ENCODE peak calls at places on chromosome 16, in seven cellular contexts. One of them, this sample, is unnamed.
A peak's percentile ranks its signal among the peaks of the same experiment; 100 is the strongest.

GRCh38 chr16:75038036-75038959 is 39.5 kb downstream of the ZNRF1 start:
- DNase-seq in prostate gland: no peak
- DNase-seq in DMS 273 treated with DMSO at 0.1 percent for 48 hours: no peak
- DNase-seq in naive thymus-derived CD8-positive, alpha-beta T cell: no peak
- DNase-seq in smooth muscle cell of the brain vasculature: no peak
- DNase-seq in iPS-NIHi11: no peak
- DNase-seq in activated CD4-positive, alpha-beta T cell treated with anti-CD3 and anti-CD28 coated beads for 1 hour: no peak
- DNase-seq in this sample: no peak

GRCh38 chr16:71479420-71479819 is 9.7 kb downstream of the ZNF19 start:
- DNase-seq in prostate gland: no peak
- DNase-seq in DMS 273 treated with DMSO at 0.1 percent for 48 hours: no peak
- DNase-seq in naive thymus-derived CD8-positive, alpha-beta T cell: no peak
- DNase-seq in smooth muscle cell of the brain vasculature: no peak
- DNase-seq in iPS-NIHi11: peak; percentile 54
- DNase-seq in activated CD4-positive, alpha-beta T cell treated with anti-CD3 and anti-CD28 coated beads for 1 hour: no peak
- DNase-seq in this sample: no peak

GRCh38 chr16:13325396-13325795 is 424.0 kb downstream of the SHISA9 start:
- DNase-seq in prostate gland: no peak
- DNase-seq in DMS 273 treated with DMSO at 0.1 percent for 48 hours: no peak
- DNase-seq in naive thymus-derived CD8-positive, alpha-beta T cell: no peak
- DNase-seq in smooth muscle cell of the brain vasculature: no peak
- DNase-seq in iPS-NIHi11: no peak
- DNase-seq in activated CD4-positive, alpha-beta T cell treated with anti-CD3 and anti-CD28 coated beads for 1 hour: no peak
- DNase-seq in this sample: no peak

GRCh38 chr16:65012357-65012756 is 109.5 kb downstream of the CDH11 start:
- DNase-seq in prostate gland: no peak
- DNase-seq in DMS 273 treated with DMSO at 0.1 percent for 48 hours: no peak
- DNase-seq in naive thymus-derived CD8-positive, alpha-beta T cell: no peak
- DNase-seq in smooth muscle cell of the brain vasculature: no peak
- DNase-seq in iPS-NIHi11: no peak
- DNase-seq in activated CD4-positive, alpha-beta T cell treated with anti-CD3 and anti-CD28 coated beads for 1 hour: no peak
- DNase-seq in this sample: no peak

GRCh38 chr16:11682655-11683096 is 14.4 kb downstream of the SNN start:
- DNase-seq in prostate gland: no peak
- DNase-seq in DMS 273 treated with DMSO at 0.1 percent for 48 hours: peak; percentile 57
- DNase-seq in naive thymus-derived CD8-positive, alpha-beta T cell: no peak
- DNase-seq in smooth muscle cell of the brain vasculature: peak; percentile 31
- DNase-seq in iPS-NIHi11: no peak
- DNase-seq in activated CD4-positive, alpha-beta T cell treated with anti-CD3 and anti-CD28 coated beads for 1 hour: no peak
- DNase-seq in this sample: no peak

GRCh38 chr16:81446318-81447275 is 2.0 kb downstream of the CMIP start:
- DNase-seq in prostate gland: peak; percentile 72
- DNase-seq in DMS 273 treated with DMSO at 0.1 percent for 48 hours: no peak
- DNase-seq in naive thymus-derived CD8-positive, alpha-beta T cell: peak; percentile 68
- DNase-seq in smooth muscle cell of the brain vasculature: no peak
- DNase-seq in iPS-NIHi11: no peak
- DNase-seq in activated CD4-positive, alpha-beta T cell treated with anti-CD3 and anti-CD28 coated beads for 1 hour: no peak
- DNase-seq in this sample: no peak

GRCh38 chr16:31063843-31064611 is 10.0 kb downstream of the ZNF668 start:
- DNase-seq in prostate gland: no peak
- DNase-seq in DMS 273 treated with DMSO at 0.1 percent for 48 hours: no peak
- DNase-seq in naive thymus-derived CD8-positive, alpha-beta T cell: no peak
- DNase-seq in smooth muscle cell of the brain vasculature: no peak
- DNase-seq in iPS-NIHi11: no peak
- DNase-seq in activated CD4-positive, alpha-beta T cell treated with anti-CD3 and anti-CD28 coated beads for 1 hour: no peak
- DNase-seq in this sample: no peak

GRCh38 chr16:46853713-46854443 is 22.9 kb upstream of the C16orf87 start:
- DNase-seq in prostate gland: peak; percentile 80
- DNase-seq in DMS 273 treated with DMSO at 0.1 percent for 48 hours: peak; percentile 56
- DNase-seq in naive thymus-derived CD8-positive, alpha-beta T cell: peak; percentile 66
- DNase-seq in smooth muscle cell of the brain vasculature: peak; percentile 57
- DNase-seq in iPS-NIHi11: peak; percentile 90
- DNase-seq in activated CD4-positive, alpha-beta T cell treated with anti-CD3 and anti-CD28 coated beads for 1 hour: peak; percentile 46
- DNase-seq in this sample: peak; percentile 32

GRCh38 chr16:47643610-47644009 is 182.5 kb downstream of the PHKB start:
- DNase-seq in prostate gland: no peak
- DNase-seq in DMS 273 treated with DMSO at 0.1 percent for 48 hours: no peak
- DNase-seq in naive thymus-derived CD8-positive, alpha-beta T cell: no peak
- DNase-seq in smooth muscle cell of the brain vasculature: no peak
- DNase-seq in iPS-NIHi11: no peak
- DNase-seq in activated CD4-positive, alpha-beta T cell treated with anti-CD3 and anti-CD28 coated beads for 1 hour: no peak
- DNase-seq in this sample: no peak

GRCh38 chr16:14362774-14363371 is 267.2 kb downstream of the PARN start:
- DNase-seq in prostate gland: no peak
- DNase-seq in DMS 273 treated with DMSO at 0.1 percent for 48 hours: no peak
- DNase-seq in naive thymus-derived CD8-positive, alpha-beta T cell: no peak
- DNase-seq in smooth muscle cell of the brain vasculature: no peak
- DNase-seq in iPS-NIHi11: no peak
- DNase-seq in activated CD4-positive, alpha-beta T cell treated with anti-CD3 and anti-CD28 coated beads for 1 hour: no peak
- DNase-seq in this sample: no peak

GRCh38 chr16:61374071-61374470 is 662.2 kb downstream of the CDH8 start:
- DNase-seq in prostate gland: no peak
- DNase-seq in DMS 273 treated with DMSO at 0.1 percent for 48 hours: no peak
- DNase-seq in naive thymus-derived CD8-positive, alpha-beta T cell: no peak
- DNase-seq in smooth muscle cell of the brain vasculature: no peak
- DNase-seq in iPS-NIHi11: no peak
- DNase-seq in activated CD4-positive, alpha-beta T cell treated with anti-CD3 and anti-CD28 coated beads for 1 hour: no peak
- DNase-seq in this sample: no peak

GRCh38 chr16:68250951-68251350 is 5.8 kb downstream of the PLA2G15 start:
- DNase-seq in prostate gland: no peak
- DNase-seq in DMS 273 treated with DMSO at 0.1 percent for 48 hours: no peak
- DNase-seq in naive thymus-derived CD8-positive, alpha-beta T cell: no peak
- DNase-seq in smooth muscle cell of the brain vasculature: no peak
- DNase-seq in iPS-NIHi11: no peak
- DNase-seq in activated CD4-positive, alpha-beta T cell treated with anti-CD3 and anti-CD28 coated beads for 1 hour: no peak
- DNase-seq in this sample: no peak

GRCh38 chr16:1050921-1051320 is 21.6 kb upstream of the SSTR5 start:
- DNase-seq in prostate gland: no peak
- DNase-seq in DMS 273 treated with DMSO at 0.1 percent for 48 hours: no peak
- DNase-seq in naive thymus-derived CD8-positive, alpha-beta T cell: no peak
- DNase-seq in smooth muscle cell of the brain vasculature: no peak
- DNase-seq in iPS-NIHi11: no peak
- DNase-seq in activated CD4-positive, alpha-beta T cell treated with anti-CD3 and anti-CD28 coated beads for 1 hour: no peak
- DNase-seq in this sample: no peak

GRCh38 chr16:50520451-50521245 is 27.5 kb upstream of the NKD1 start:
- DNase-seq in prostate gland: no peak
- DNase-seq in DMS 273 treated with DMSO at 0.1 percent for 48 hours: no peak
- DNase-seq in naive thymus-derived CD8-positive, alpha-beta T cell: no peak
- DNase-seq in smooth muscle cell of the brain vasculature: no peak
- DNase-seq in iPS-NIHi11: no peak
- DNase-seq in activated CD4-positive, alpha-beta T cell treated with anti-CD3 and anti-CD28 coated beads for 1 hour: no peak
- DNase-seq in this sample: no peak

GRCh38 chr16:22122239-22122638 is 29.9 kb downstream of the VWA3A start:
- DNase-seq in prostate gland: no peak
- DNase-seq in DMS 273 treated with DMSO at 0.1 percent for 48 hours: no peak
- DNase-seq in naive thymus-derived CD8-positive, alpha-beta T cell: no peak
- DNase-seq in smooth muscle cell of the brain vasculature: no peak
- DNase-seq in iPS-NIHi11: no peak
- DNase-seq in activated CD4-positive, alpha-beta T cell treated with anti-CD3 and anti-CD28 coated beads for 1 hour: no peak
- DNase-seq in this sample: no peak

GRCh38 chr16:51535591-51535990 is 384.5 kb upstream of the SALL1 start:
- DNase-seq in prostate gland: no peak
- DNase-seq in DMS 273 treated with DMSO at 0.1 percent for 48 hours: no peak
- DNase-seq in naive thymus-derived CD8-positive, alpha-beta T cell: no peak
- DNase-seq in smooth muscle cell of the brain vasculature: no peak
- DNase-seq in iPS-NIHi11: no peak
- DNase-seq in activated CD4-positive, alpha-beta T cell treated with anti-CD3 and anti-CD28 coated beads for 1 hour: no peak
- DNase-seq in this sample: no peak

GRCh38 chr16:82344157-82344556 is 174.1 kb upstream of the MPHOSPH6 start:
- DNase-seq in prostate gland: peak; percentile 41
- DNase-seq in DMS 273 treated with DMSO at 0.1 percent for 48 hours: no peak
- DNase-seq in naive thymus-derived CD8-positive, alpha-beta T cell: no peak
- DNase-seq in smooth muscle cell of the brain vasculature: no peak
- DNase-seq in iPS-NIHi11: peak; percentile 49
- DNase-seq in activated CD4-positive, alpha-beta T cell treated with anti-CD3 and anti-CD28 coated beads for 1 hour: no peak
- DNase-seq in this sample: no peak

GRCh38 chr16:56628486-56629035 is 3.0 kb downstream of the MT1E start:
- DNase-seq in prostate gland: no peak
- DNase-seq in DMS 273 treated with DMSO at 0.1 percent for 48 hours: no peak
- DNase-seq in naive thymus-derived CD8-positive, alpha-beta T cell: no peak
- DNase-seq in smooth muscle cell of the brain vasculature: no peak
- DNase-seq in iPS-NIHi11: no peak
- DNase-seq in activated CD4-positive, alpha-beta T cell treated with anti-CD3 and anti-CD28 coated beads for 1 hour: no peak
- DNase-seq in this sample: no peak

GRCh38 chr16:50202926-50203624 is 50.0 kb downstream of the TENT4B start:
- DNase-seq in prostate gland: no peak
- DNase-seq in DMS 273 treated with DMSO at 0.1 percent for 48 hours: no peak
- DNase-seq in naive thymus-derived CD8-positive, alpha-beta T cell: no peak
- DNase-seq in smooth muscle cell of the brain vasculature: peak; percentile 60
- DNase-seq in iPS-NIHi11: no peak
- DNase-seq in activated CD4-positive, alpha-beta T cell treated with anti-CD3 and anti-CD28 coated beads for 1 hour: no peak
- DNase-seq in this sample: no peak

GRCh38 chr16:14449790-14450463 is 180.1 kb downstream of the PARN start:
- DNase-seq in prostate gland: no peak
- DNase-seq in DMS 273 treated with DMSO at 0.1 percent for 48 hours: no peak
- DNase-seq in naive thymus-derived CD8-positive, alpha-beta T cell: no peak
- DNase-seq in smooth muscle cell of the brain vasculature: no peak
- DNase-seq in iPS-NIHi11: no peak
- DNase-seq in activated CD4-positive, alpha-beta T cell treated with anti-CD3 and anti-CD28 coated beads for 1 hour: no peak
- DNase-seq in this sample: no peak

GRCh38 chr16:27475561-27475960 is 73.6 kb downstream of the IL21R start:
- DNase-seq in prostate gland: no peak
- DNase-seq in DMS 273 treated with DMSO at 0.1 percent for 48 hours: no peak
- DNase-seq in naive thymus-derived CD8-positive, alpha-beta T cell: no peak
- DNase-seq in smooth muscle cell of the brain vasculature: no peak
- DNase-seq in iPS-NIHi11: no peak
- DNase-seq in activated CD4-positive, alpha-beta T cell treated with anti-CD3 and anti-CD28 coated beads for 1 hour: no peak
- DNase-seq in this sample: no peak

GRCh38 chr16:86704516-86704915 is 126.2 kb downstream of the FOXL1 start:
- DNase-seq in prostate gland: no peak
- DNase-seq in DMS 273 treated with DMSO at 0.1 percent for 48 hours: no peak
- DNase-seq in naive thymus-derived CD8-positive, alpha-beta T cell: no peak
- DNase-seq in smooth muscle cell of the brain vasculature: no peak
- DNase-seq in iPS-NIHi11: no peak
- DNase-seq in activated CD4-positive, alpha-beta T cell treated with anti-CD3 and anti-CD28 coated beads for 1 hour: no peak
- DNase-seq in this sample: no peak

GRCh38 chr16:51391798-51392511 is 240.9 kb upstream of the SALL1 start:
- DNase-seq in prostate gland: no peak
- DNase-seq in DMS 273 treated with DMSO at 0.1 percent for 48 hours: no peak
- DNase-seq in naive thymus-derived CD8-positive, alpha-beta T cell: no peak
- DNase-seq in smooth muscle cell of the brain vasculature: no peak
- DNase-seq in iPS-NIHi11: peak; percentile 70
- DNase-seq in activated CD4-positive, alpha-beta T cell treated with anti-CD3 and anti-CD28 coated beads for 1 hour: no peak
- DNase-seq in this sample: no peak

GRCh38 chr16:24748242-24748641 is 18.8 kb downstream of the TNRC6A start:
- DNase-seq in prostate gland: peak; percentile 10
- DNase-seq in DMS 273 treated with DMSO at 0.1 percent for 48 hours: no peak
- DNase-seq in naive thymus-derived CD8-positive, alpha-beta T cell: no peak
- DNase-seq in smooth muscle cell of the brain vasculature: peak; percentile 63
- DNase-seq in iPS-NIHi11: no peak
- DNase-seq in activated CD4-positive, alpha-beta T cell treated with anti-CD3 and anti-CD28 coated beads for 1 hour: no peak
- DNase-seq in this sample: no peak

GRCh38 chr16:85462405-85463227 is 150.5 kb upstream of the GSE1 start:
- DNase-seq in prostate gland: no peak
- DNase-seq in DMS 273 treated with DMSO at 0.1 percent for 48 hours: no peak
- DNase-seq in naive thymus-derived CD8-positive, alpha-beta T cell: no peak
- DNase-seq in smooth muscle cell of the brain vasculature: no peak
- DNase-seq in iPS-NIHi11: peak; percentile 75
- DNase-seq in activated CD4-positive, alpha-beta T cell treated with anti-CD3 and anti-CD28 coated beads for 1 hour: no peak
- DNase-seq in this sample: no peak

GRCh38 chr16:73713817-73714495 is 582.7 kb upstream of the PSMD7 start:
- DNase-seq in prostate gland: no peak
- DNase-seq in DMS 273 treated with DMSO at 0.1 percent for 48 hours: peak; percentile 2
- DNase-seq in naive thymus-derived CD8-positive, alpha-beta T cell: no peak
- DNase-seq in smooth muscle cell of the brain vasculature: no peak
- DNase-seq in iPS-NIHi11: peak; percentile 58
- DNase-seq in activated CD4-positive, alpha-beta T cell treated with anti-CD3 and anti-CD28 coated beads for 1 hour: no peak
- DNase-seq in this sample: no peak

GRCh38 chr16:80515374-80515773 is 25.4 kb upstream of the DYNLRB2 start:
- DNase-seq in prostate gland: no peak
- DNase-seq in DMS 273 treated with DMSO at 0.1 percent for 48 hours: no peak
- DNase-seq in naive thymus-derived CD8-positive, alpha-beta T cell: no peak
- DNase-seq in smooth muscle cell of the brain vasculature: no peak
- DNase-seq in iPS-NIHi11: no peak
- DNase-seq in activated CD4-positive, alpha-beta T cell treated with anti-CD3 and anti-CD28 coated beads for 1 hour: no peak
- DNase-seq in this sample: no peak

GRCh38 chr16:67883872-67884261 is 818 bp upstream of the NRN1L start:
- DNase-seq in prostate gland: peak; percentile 62
- DNase-seq in DMS 273 treated with DMSO at 0.1 percent for 48 hours: no peak
- DNase-seq in naive thymus-derived CD8-positive, alpha-beta T cell: peak; percentile 86
- DNase-seq in smooth muscle cell of the brain vasculature: no peak
- DNase-seq in iPS-NIHi11: peak; percentile 87
- DNase-seq in activated CD4-positive, alpha-beta T cell treated with anti-CD3 and anti-CD28 coated beads for 1 hour: peak; percentile 62
- DNase-seq in this sample: peak; percentile 56

GRCh38 chr16:88638323-88639230 is at the start of gene IL17C:
- DNase-seq in prostate gland: no peak
- DNase-seq in DMS 273 treated with DMSO at 0.1 percent for 48 hours: no peak
- DNase-seq in naive thymus-derived CD8-positive, alpha-beta T cell: no peak
- DNase-seq in smooth muscle cell of the brain vasculature: no peak
- DNase-seq in iPS-NIHi11: no peak
- DNase-seq in activated CD4-positive, alpha-beta T cell treated with anti-CD3 and anti-CD28 coated beads for 1 hour: no peak
- DNase-seq in this sample: no peak

GRCh38 chr16:81997738-81998137 is 13.5 kb downstream of the SDR42E1 start:
- DNase-seq in prostate gland: no peak
- DNase-seq in DMS 273 treated with DMSO at 0.1 percent for 48 hours: no peak
- DNase-seq in naive thymus-derived CD8-positive, alpha-beta T cell: no peak
- DNase-seq in smooth muscle cell of the brain vasculature: peak; percentile 33
- DNase-seq in iPS-NIHi11: no peak
- DNase-seq in activated CD4-positive, alpha-beta T cell treated with anti-CD3 and anti-CD28 coated beads for 1 hour: no peak
- DNase-seq in this sample: no peak

GRCh38 chr16:85465328-85466307 is 147.5 kb upstream of the GSE1 start:
- DNase-seq in prostate gland: no peak
- DNase-seq in DMS 273 treated with DMSO at 0.1 percent for 48 hours: no peak
- DNase-seq in naive thymus-derived CD8-positive, alpha-beta T cell: no peak
- DNase-seq in smooth muscle cell of the brain vasculature: no peak
- DNase-seq in iPS-NIHi11: no peak
- DNase-seq in activated CD4-positive, alpha-beta T cell treated with anti-CD3 and anti-CD28 coated beads for 1 hour: no peak
- DNase-seq in this sample: no peak

GRCh38 chr16:59698341-59698979 is 964.3 kb upstream of the GOT2 start:
- DNase-seq in prostate gland: no peak
- DNase-seq in DMS 273 treated with DMSO at 0.1 percent for 48 hours: peak; percentile 95
- DNase-seq in naive thymus-derived CD8-positive, alpha-beta T cell: no peak
- DNase-seq in smooth muscle cell of the brain vasculature: peak; percentile 21
- DNase-seq in iPS-NIHi11: no peak
- DNase-seq in activated CD4-positive, alpha-beta T cell treated with anti-CD3 and anti-CD28 coated beads for 1 hour: no peak
- DNase-seq in this sample: no peak

GRCh38 chr16:82643936-82644630 is 17.3 kb downstream of the CDH13 start:
- DNase-seq in prostate gland: no peak
- DNase-seq in DMS 273 treated with DMSO at 0.1 percent for 48 hours: no peak
- DNase-seq in naive thymus-derived CD8-positive, alpha-beta T cell: no peak
- DNase-seq in smooth muscle cell of the brain vasculature: no peak
- DNase-seq in iPS-NIHi11: peak; percentile 29
- DNase-seq in activated CD4-positive, alpha-beta T cell treated with anti-CD3 and anti-CD28 coated beads for 1 hour: no peak
- DNase-seq in this sample: no peak

GRCh38 chr16:68548947-68549346 is 9.9 kb downstream of the ZFP90 start:
- DNase-seq in prostate gland: no peak
- DNase-seq in DMS 273 treated with DMSO at 0.1 percent for 48 hours: no peak
- DNase-seq in naive thymus-derived CD8-positive, alpha-beta T cell: peak; percentile 74
- DNase-seq in smooth muscle cell of the brain vasculature: no peak
- DNase-seq in iPS-NIHi11: no peak
- DNase-seq in activated CD4-positive, alpha-beta T cell treated with anti-CD3 and anti-CD28 coated beads for 1 hour: no peak
- DNase-seq in this sample: peak; percentile 16

GRCh38 chr16:51845586-51845985 is 694.5 kb upstream of the SALL1 start:
- DNase-seq in prostate gland: no peak
- DNase-seq in DMS 273 treated with DMSO at 0.1 percent for 48 hours: no peak
- DNase-seq in naive thymus-derived CD8-positive, alpha-beta T cell: no peak
- DNase-seq in smooth muscle cell of the brain vasculature: no peak
- DNase-seq in iPS-NIHi11: no peak
- DNase-seq in activated CD4-positive, alpha-beta T cell treated with anti-CD3 and anti-CD28 coated beads for 1 hour: no peak
- DNase-seq in this sample: no peak

GRCh38 chr16:57128787-57129389 is 36.5 kb downstream of the CPNE2 start:
- DNase-seq in prostate gland: no peak
- DNase-seq in DMS 273 treated with DMSO at 0.1 percent for 48 hours: no peak
- DNase-seq in naive thymus-derived CD8-positive, alpha-beta T cell: peak; percentile 87
- DNase-seq in smooth muscle cell of the brain vasculature: no peak
- DNase-seq in iPS-NIHi11: no peak
- DNase-seq in activated CD4-positive, alpha-beta T cell treated with anti-CD3 and anti-CD28 coated beads for 1 hour: peak; percentile 13
- DNase-seq in this sample: peak; percentile 23

GRCh38 chr16:56625140-56625942 is at the start of gene MT1E:
- DNase-seq in prostate gland: peak; percentile 50
- DNase-seq in DMS 273 treated with DMSO at 0.1 percent for 48 hours: no peak
- DNase-seq in naive thymus-derived CD8-positive, alpha-beta T cell: no peak
- DNase-seq in smooth muscle cell of the brain vasculature: no peak
- DNase-seq in iPS-NIHi11: peak; percentile 67
- DNase-seq in activated CD4-positive, alpha-beta T cell treated with anti-CD3 and anti-CD28 coated beads for 1 hour: peak; percentile 40
- DNase-seq in this sample: peak; percentile 27

This sample was measured in activated effector memory CD4-positive, alpha-beta T cell treated with Interleukin-2 at 50 U/mL for 16 hours.